ENCODE peak calls at places on chromosomes 2 and 18, in seven cellular contexts. K is RWPE2, R is endothelial cell, C is fibroblast of pulmonary artery, S is neural progenitor cell, D is lung, H is fibroblast of lung. B is an unnamed sample.

GRCh38 chr2:172806426-172807008 is 70.9 kb downstream of the RAPGEF4 start:
- DNase-seq in D (no peak), S (peak; percentile 54), R (no peak), H (peak; percentile 55), K (no peak), C (peak; percentile 76), B (peak; percentile 69)

GRCh38 chr2:206462240-206462854 is 19.0 kb downstream of the ADAM23 start:
- DNase-seq in D (no peak), R (no peak), H (no peak), C (no peak), S (no peak), K (no peak), B (no peak)

GRCh38 chr18:48719988-48720654 is 181.3 kb downstream of the CTIF start:
- DNase-seq in D (no peak), K (no peak), R (no peak), H (peak; percentile 73), S (no peak), C (no peak), B (peak; percentile 20)

GRCh38 chr2:133360882-133361281 is 207.4 kb downstream of the NCKAP5 start:
- DNase-seq in H (no peak), K (no peak), R (no peak), D (no peak), C (no peak), S (no peak), B (no peak)

GRCh38 chr2:214103199-214104001 is 307.5 kb upstream of the VWC2L start:
- DNase-seq in H (peak; percentile 1), D (peak; percentile 45), S (no peak), C (no peak), R (no peak), K (no peak), B (peak; percentile 17)

GRCh38 chr2:66469219-66469902 is 34.4 kb downstream of the MEIS1 start:
- DNase-seq in H (no peak), C (no peak), R (no peak), D (no peak), K (no peak), S (no peak), B (no peak)

GRCh38 chr18:56831988-56832387 is 180.8 kb downstream of the WDR7 start:
- DNase-seq in K (no peak), S (peak; percentile 8), R (no peak), H (peak; percentile 68), D (no peak), C (no peak), B (peak; percentile 79)

GRCh38 chr18:79804130-79804772 is 6.5 kb downstream of the KCNG2 start:
- DNase-seq in R (no peak), H (no peak), K (no peak), C (no peak), D (no peak), S (no peak), B (no peak)

GRCh38 chr2:232325324-232326273 is 53.0 kb upstream of the ALPP start:
- DNase-seq in S (peak; percentile 62), R (peak; percentile 89), H (peak; percentile 8), D (peak; percentile 54), C (peak; percentile 56), K (no peak), B (peak; percentile 52)

GRCh38 chr2:112813043-112813966 is 23.3 kb downstream of the IL1B start:
- DNase-seq in D (no peak), K (no peak), R (no peak), H (no peak), S (no peak), C (peak; percentile 96), B (no peak)

GRCh38 chr2:85732467-85733120 is 21.2 kb upstream of the ATOH8 start:
- DNase-seq in D (no peak), C (no peak), K (no peak), S (no peak), H (no peak), R (no peak), B (no peak)

GRCh38 chr2:19131871-19132270 is 226.6 kb downstream of the OSR1 start:
- DNase-seq in K (no peak), H (no peak), C (no peak), D (no peak), S (no peak), R (no peak), B (no peak)

GRCh38 chr2:88307817-88308216 is 137.7 kb downstream of the THNSL2 start:
- DNase-seq in R (peak; percentile 37), D (no peak), S (peak; percentile 24), H (no peak), K (no peak), C (no peak), B (peak; percentile 1)
- TF ChIP-seq CTCF in R (peak; percentile 23), D (no peak), S (peak; percentile 56), H (no peak), K (peak; percentile 52), C (peak; percentile 20), B (peak; percentile 29)

GRCh38 chr18:76483780-76484179 is 11.3 kb downstream of the ZNF516 start:
- DNase-seq in C (no peak), H (no peak), R (no peak), D (no peak), S (no peak), K (no peak), B (no peak)

GRCh38 chr18:76482971-76483691 is 11.9 kb downstream of the ZNF516 start:
- DNase-seq in S (no peak), D (no peak), H (no peak), K (no peak), C (no peak), R (no peak), B (peak; percentile 43)

GRCh38 chr18:76482267-76482666 is 12.8 kb downstream of the ZNF516 start:
- DNase-seq in C (no peak), D (no peak), K (no peak), H (no peak), R (no peak), S (no peak), B (no peak)

GRCh38 chr18:76479351-76480238 is 15.4 kb downstream of the ZNF516 start:
- DNase-seq in H (no peak), C (no peak), S (no peak), R (no peak), D (peak; percentile 29), K (no peak), B (peak; percentile 40)

GRCh38 chr18:76480913-76481312 is 14.1 kb downstream of the ZNF516 start:
- DNase-seq in H (no peak), D (no peak), C (no peak), S (peak; percentile 43), R (no peak), K (no peak), B (no peak)
- TF ChIP-seq CTCF in H (peak; percentile 30), D (no peak), C (peak; percentile 18), S (peak; percentile 34), R (peak; percentile 40), K (no peak), B (peak; percentile 32)

DNA sequence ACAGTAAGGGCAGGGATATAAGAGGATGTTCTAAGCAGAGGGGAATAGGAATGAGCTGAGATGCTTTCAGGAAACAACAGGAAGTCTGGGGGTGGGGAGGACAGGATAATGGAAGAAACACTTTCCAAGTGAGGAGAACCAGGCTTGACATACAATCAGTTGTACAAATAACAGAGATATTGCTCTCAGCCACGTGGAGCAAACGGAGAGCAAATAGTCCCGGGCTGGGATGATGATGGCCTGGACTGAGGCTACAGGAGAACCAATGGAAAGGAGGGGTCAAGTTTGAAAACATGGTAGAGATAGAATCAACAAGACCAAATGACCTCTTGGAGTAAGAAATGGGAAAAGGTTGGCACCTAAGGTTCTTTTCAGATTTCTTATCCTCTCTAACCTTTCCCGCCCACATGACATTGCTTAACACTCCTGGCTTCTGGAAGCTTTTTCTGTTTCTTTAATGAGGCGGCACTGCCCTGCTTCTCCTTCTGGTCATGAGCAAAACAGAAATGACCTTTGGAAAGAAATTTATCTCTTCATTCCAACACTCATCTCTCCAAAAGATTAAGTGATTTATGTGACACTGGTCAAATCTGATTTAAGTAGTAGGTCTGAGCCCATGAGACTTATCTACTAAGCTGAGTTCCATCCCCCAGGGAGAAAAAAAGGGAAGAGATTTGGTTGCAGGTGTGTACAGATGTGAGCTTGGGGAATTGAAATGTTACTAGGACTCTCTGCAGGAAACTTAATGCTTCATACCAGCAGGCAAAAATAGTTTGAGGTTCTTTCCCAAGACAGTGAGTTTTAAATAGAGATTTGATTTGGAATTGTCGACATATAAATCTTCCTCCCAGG is 442.9 kb upstream of the HNRNPA3 start:
- DNase-seq in K (no peak), S (no peak), D (no peak), H (no peak), R (no peak), C (no peak), B (no peak)
- TF ChIP-seq CTCF in K (no peak), S (no peak), D (no peak), H (no peak), R (no peak), C (no peak), B (no peak)

GRCh38 chr2:219279151-219279915 is at the start of gene DNAJB2:
- DNase-seq in D (peak; percentile 98), C (peak; percentile 99), R (peak; percentile 95), K (peak; percentile 99), H (peak; percentile 99), S (peak; percentile 98), B (peak; percentile 99)
- TF ChIP-seq CTCF in D (no peak), C (no peak), R (no peak), K (peak; percentile 27), H (no peak), S (no peak), B (peak; percentile 22)